ENCODE peak calls at places on chromosomes 12 and 14, in four cellular contexts. V is K562, Q is GM12878, B is HEK293T. F is an unnamed sample.

GRCh38 chr12:98618952-98619351 is 25.5 kb downstream of the SLC25A3 start:
- DNase-seq in V (no peak), Q (no peak), B (no peak), F (no peak)

GRCh38 chr14:79856357-79856756 is 354.9 kb downstream of the DIO2 start:
- DNase-seq in V (no peak), Q (no peak), B (no peak), F (no peak)

GRCh38 chr14:26163761-26164160 is 434.1 kb downstream of the NOVA1 start:
- DNase-seq in B (peak), V (no peak), Q (no peak), F (peak)

GRCh38 chr14:60773558-60773957 is 39.0 kb downstream of the MNAT1 start:
- DNase-seq in Q (no peak), B (no peak), V (no peak), F (no peak)

GRCh38 chr14:23494223-23494622 is 24.7 kb downstream of the NGDN start:
- DNase-seq in B (no peak), V (no peak), Q (no peak), F (peak)

GRCh38 chr14:88323520-88324199 is 591 bp upstream of the KCNK10 start:
- DNase-seq in Q (no peak), B (peak), V (no peak), F (no peak)

GRCh38 chr14:69571449-69571878 is 3.2 kb downstream of the CCDC177 start:
- DNase-seq in Q (no peak), V (no peak), B (no peak), F (no peak)

GRCh38 chr14:100868621-100869370 is 34.7 kb downstream of the RTL1 start:
- DNase-seq in B (no peak), V (no peak), Q (no peak), F (no peak)

GRCh38 chr12:96988919-96989318 is 81.9 kb downstream of the NEDD1 start:
- DNase-seq in V (peak), Q (no peak), B (no peak), F (no peak)

GRCh38 chr14:94058674-94059138 is 22.3 kb downstream of the DDX24 start:
- DNase-seq in V (no peak), B (no peak), Q (no peak), F (peak)

GRCh38 chr14:28766505-28767238 is at the start of gene FOXG1:
- DNase-seq in Q (no peak), B (peak), V (peak), F (no peak)

GRCh38 chr12:132517013-132517739 is 27.2 kb downstream of the FBRSL1 start:
- DNase-seq in V (no peak), Q (no peak), B (no peak), F (peak)

GRCh38 chr12:106584104-106585064 is 1.6 kb downstream of the RFX4 start:
- DNase-seq in B (no peak), V (no peak), Q (no peak), F (no peak)

GRCh38 chr14:22185191-22185590 is 403.8 kb downstream of the DAD1 start:
- DNase-seq in Q (no peak), V (no peak), B (no peak), F (peak)

GRCh38 chr14:24231263-24232120 is 675 bp downstream of the NEDD8 start:
- DNase-seq in V (peak), B (no peak), Q (no peak), F (peak)

GRCh38 chr12:49807991-49808580 is 20.1 kb downstream of the NCKAP5L start:
- DNase-seq in V (no peak), B (no peak), Q (no peak), F (no peak)

GRCh38 chr12:45336331-45336730 is 120.4 kb downstream of the ANO6 start:
- DNase-seq in Q (no peak), B (no peak), V (peak), F (no peak)

GRCh38 chr12:42299392-42300308 is 26.2 kb downstream of the ZCRB1 start:
- DNase-seq in V (peak), Q (peak), B (no peak), F (no peak)

GRCh38 chr14:33484264-33484663 is 466.6 kb downstream of the EGLN3 start:
- DNase-seq in Q (no peak), B (no peak), V (peak), F (no peak)

GRCh38 chr14:71533800-71534199 is 398.4 kb upstream of the RGS6 start:
- DNase-seq in V (no peak), Q (no peak), B (no peak), F (no peak)

GRCh38 chr12:92735131-92735721 is 32.4 kb downstream of the PLEKHG7 start:
- DNase-seq in V (no peak), B (peak), Q (no peak), F (no peak)

GRCh38 chr14:31943217-31943616 is 133.9 kb upstream of the ARHGAP5 start:
- DNase-seq in B (no peak), V (no peak), Q (no peak), F (no peak)

GRCh38 chr12:54549774-54550451 is 512 bp downstream of the PDE1B start:
- DNase-seq in V (no peak), B (no peak), Q (no peak), F (no peak)
- TF ChIP-seq FOXK2 in V (no peak), B (no peak), Q (no peak), F (no peak)

DNA sequence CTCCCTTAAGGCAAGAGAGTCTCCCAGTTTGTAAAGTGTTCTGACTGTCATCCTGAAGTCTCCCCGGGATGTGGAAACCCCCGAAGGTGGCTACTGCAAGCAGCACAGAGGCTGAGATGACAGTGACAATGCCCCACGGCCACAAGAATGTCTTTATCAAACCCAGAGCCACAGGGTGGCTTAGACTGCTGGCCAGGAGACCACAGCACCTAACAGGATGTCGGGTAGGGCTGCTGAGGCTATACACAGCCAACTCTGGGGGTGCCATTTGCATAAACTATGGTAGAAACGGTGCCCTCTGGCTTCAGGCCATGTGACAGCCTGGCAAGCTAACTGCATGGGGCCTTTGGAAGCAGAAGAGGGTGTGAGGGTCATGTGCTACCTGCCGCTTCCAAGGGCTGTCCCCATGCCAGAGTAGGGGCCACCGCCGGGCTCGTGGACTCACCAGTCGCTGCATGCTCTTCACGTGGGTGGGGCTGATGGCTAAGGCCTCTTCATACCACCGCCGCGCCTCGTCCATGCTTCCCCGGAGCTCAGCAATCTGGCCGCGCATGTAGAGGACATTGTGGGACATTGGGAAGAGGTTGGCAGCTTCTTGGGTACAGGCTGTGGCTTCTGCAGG is 180.9 kb downstream of the CALM1 start:
- DNase-seq in B (no peak), V (no peak), Q (no peak), F (no peak)
- TF ChIP-seq FOXK2 in B (no peak), V (no peak), Q (no peak), F (no peak)

GRCh38 chr12:62799126-62799736 is 135.7 kb downstream of the PPM1H start:
- DNase-seq in Q (no peak), B (peak), V (peak), F (peak)
- TF ChIP-seq FOXK2 in Q (no peak), B (no peak), V (no peak), F (no peak)

GRCh38 chr12:88946377-88946997 is 366.2 kb upstream of the KITLG start:
- DNase-seq in Q (no peak), B (no peak), V (no peak), F (no peak)
- TF ChIP-seq FOXK2 in Q (no peak), B (no peak), V (no peak), F (no peak)

GRCh38 chr14:90500665-90501370 is 104.0 kb downstream of the CALM1 start:
- DNase-seq in V (peak), Q (no peak), B (no peak), F (peak)
- TF ChIP-seq FOXK2 in V (no peak), Q (no peak), B (no peak), F (no peak)

GRCh38 chr12:4089147-4089606 is 184.4 kb upstream of the CCND2 start:
- DNase-seq in V (no peak), Q (no peak), B (no peak), F (no peak)
- TF ChIP-seq FOXK2 in V (no peak), Q (no peak), B (no peak), F (no peak)

DNA sequence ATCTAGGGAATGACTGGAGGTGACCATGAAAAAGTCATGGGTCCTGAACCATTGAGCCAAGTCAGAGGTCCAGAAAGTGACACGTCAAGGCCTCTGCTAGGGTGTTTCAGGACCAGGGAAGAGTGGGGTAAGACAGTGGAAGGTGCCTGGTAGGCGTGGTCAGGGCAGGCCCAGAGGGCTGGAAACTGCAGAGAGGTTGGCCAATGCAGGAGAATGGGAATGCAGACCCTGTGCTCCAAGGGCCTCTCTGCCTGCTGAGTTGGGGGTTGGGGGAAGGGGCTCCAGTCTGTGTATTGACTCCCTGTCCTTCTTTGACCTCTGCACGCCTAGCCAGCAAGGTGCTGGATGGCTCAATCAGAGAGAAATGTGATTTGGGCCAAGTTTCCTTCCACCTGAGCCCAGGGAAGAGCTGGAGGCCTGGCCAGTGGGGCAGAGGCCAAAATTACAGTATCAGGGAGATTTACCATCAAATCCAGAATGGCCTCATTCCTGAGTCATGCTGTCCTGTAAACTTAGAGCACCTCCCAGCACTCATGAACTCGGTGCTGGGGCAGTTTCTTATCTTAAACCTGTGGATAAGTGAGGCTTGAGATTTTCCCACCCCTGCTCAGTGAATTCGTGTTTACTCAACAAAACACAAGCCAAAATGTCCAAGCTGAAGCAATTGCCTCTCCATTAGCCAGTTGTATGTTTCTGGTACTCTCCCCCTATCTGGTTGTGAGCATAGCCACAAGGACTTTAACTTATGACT is 24.4 kb downstream of the IRF2BPL start:
- DNase-seq in B (no peak), Q (no peak), V (no peak), F (no peak)
- TF ChIP-seq FOXK2 in B (no peak), Q (no peak), V (no peak), F (no peak)

GRCh38 chr12:59381106-59381505 is 214.7 kb upstream of the SLC16A7 start:
- DNase-seq in B (no peak), V (no peak), Q (no peak), F (no peak)

GRCh38 chr12:59388176-59388575 is 207.7 kb upstream of the SLC16A7 start:
- DNase-seq in Q (no peak), B (no peak), V (no peak), F (no peak)

GRCh38 chr12:59383426-59383822 is 212.4 kb upstream of the SLC16A7 start:
- DNase-seq in B (no peak), V (no peak), Q (no peak), F (no peak)

GRCh38 chr12:59388694-59389093 is 207.1 kb upstream of the SLC16A7 start:
- DNase-seq in V (no peak), B (no peak), Q (no peak), F (no peak)

DNA sequence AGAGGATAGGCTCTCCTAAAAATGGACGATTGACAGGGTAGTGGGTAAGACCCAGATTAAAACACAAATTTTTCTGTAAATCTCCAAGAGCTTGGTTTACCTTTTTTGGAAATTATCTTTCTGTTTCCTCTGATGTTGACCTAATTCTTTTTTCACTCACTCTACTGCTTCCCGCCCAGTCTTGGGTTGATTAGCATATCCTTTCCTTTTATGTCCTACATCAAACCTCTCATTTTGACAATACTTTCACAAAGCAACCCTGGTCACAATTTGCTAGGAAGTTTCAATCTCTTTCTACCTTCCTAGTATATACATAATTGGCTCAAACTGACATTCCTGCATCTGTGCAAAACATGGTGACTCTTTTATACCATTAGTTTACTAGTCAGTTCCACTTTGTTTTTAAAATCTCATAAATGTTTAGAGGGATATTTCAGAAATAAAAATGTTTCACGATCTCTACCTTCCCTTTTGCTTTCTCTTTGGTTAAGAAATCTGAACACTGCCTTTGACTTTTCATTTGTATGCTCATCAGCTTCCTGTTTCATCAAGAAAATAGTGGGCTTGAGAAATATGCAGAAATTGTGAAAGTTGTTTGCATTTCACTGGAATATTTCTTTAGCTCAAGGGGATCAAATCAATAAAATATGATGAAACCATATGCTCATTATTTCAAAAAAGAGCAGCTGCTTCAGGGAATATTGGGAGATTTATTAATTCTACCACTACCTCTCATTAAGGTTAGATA is 213.0 kb upstream of the SLC16A7 start:
- DNase-seq in V (no peak), B (no peak), Q (no peak), F (no peak)
- TF ChIP-seq FOXK2 in V (no peak), B (no peak), Q (no peak), F (no peak)